ENCODE peak calls at places on chromosomes 2 and 18, in ten cellular contexts. F is A673; G is type B pancreatic cell; H is neural crest cell; K is stomach; Q is CD8-positive, alpha-beta T cell; N is RWPE1; L is brain microvascular endothelial cell; U is GM13976; M is NB4. P is an unnamed sample.

GRCh38 chr2:20339012-20339411 is 11.6 kb downstream of the PUM2 start:
- DNase-seq in U (no peak), L (no peak), G (no peak), M (no peak), H (no peak), K (no peak), F (no peak), N (no peak), Q (no peak), P (no peak)

GRCh38 chr18:50356036-50356945 is 18.6 kb upstream of the SKA1 start:
- DNase-seq in U (peak; percentile 36), F (no peak), Q (no peak), L (peak; percentile 1), M (peak; percentile 77), H (no peak), K (no peak), N (no peak), G (no peak), P (peak; percentile 75)

GRCh38 chr18:50902797-50903196 is 23.9 kb downstream of the ME2 start:
- DNase-seq in U (no peak), H (no peak), F (no peak), G (no peak), M (no peak), N (no peak), K (no peak), L (no peak), Q (no peak), P (no peak)

GRCh38 chr2:239929504-239929903 is 95.6 kb downstream of the NDUFA10 start:
- DNase-seq in M (no peak), F (no peak), K (peak; percentile 15), L (no peak), H (no peak), N (no peak), Q (no peak), G (peak; percentile 62), U (no peak), P (no peak)

GRCh38 chr2:28231110-28231621 is 161.5 kb upstream of the FOSL2 start:
- DNase-seq in F (peak; percentile 10), M (peak; percentile 10), N (no peak), G (no peak), Q (no peak), U (no peak), K (peak; percentile 65), H (no peak), L (no peak), P (peak; percentile 55)

GRCh38 chr18:31273812-31274527 is 44.0 kb upstream of the DSG1 start:
- DNase-seq in H (no peak), U (no peak), F (no peak), N (no peak), G (no peak), M (no peak), K (no peak), L (no peak), Q (no peak), P (no peak)

GRCh38 chr2:126614529-126615279 is 41.3 kb upstream of the GYPC start:
- DNase-seq in M (no peak), U (no peak), Q (no peak), H (no peak), F (no peak), K (no peak), N (no peak), L (peak; percentile 6), G (no peak), P (no peak)

GRCh38 chr2:178946494-178946893 is 103.4 kb downstream of the CCDC141 start:
- DNase-seq in H (no peak), Q (no peak), L (no peak), N (no peak), G (no peak), K (no peak), F (no peak), M (no peak), U (no peak), P (no peak)

GRCh38 chr2:235804676-235805075 is 310.8 kb downstream of the AGAP1 start:
- DNase-seq in L (no peak), M (no peak), K (no peak), G (no peak), N (no peak), U (no peak), Q (no peak), F (no peak), H (no peak), P (no peak)

GRCh38 chr2:235807347-235807746 is 313.5 kb downstream of the AGAP1 start:
- DNase-seq in G (no peak), L (no peak), N (no peak), U (no peak), M (no peak), H (peak; percentile 6), F (no peak), Q (no peak), K (no peak), P (no peak)

GRCh38 chr2:235802542-235802941 is 308.7 kb downstream of the AGAP1 start:
- DNase-seq in L (no peak), G (no peak), Q (no peak), K (no peak), H (no peak), F (no peak), U (no peak), N (no peak), M (no peak), P (no peak)

GRCh38 chr2:235799281-235799680 is 305.4 kb downstream of the AGAP1 start:
- DNase-seq in G (no peak), Q (no peak), M (no peak), F (no peak), N (no peak), K (no peak), U (no peak), H (no peak), L (no peak), P (no peak)

GRCh38 chr2:235803028-235803427 is 309.2 kb downstream of the AGAP1 start:
- DNase-seq in H (no peak), N (no peak), F (no peak), U (no peak), M (peak; percentile 25), K (no peak), L (peak; percentile 7), G (no peak), Q (no peak), P (peak; percentile 8)
- TF ChIP-seq CTCF in H (peak; percentile 35), N (no peak), F (peak; percentile 26), U (no peak), M (no peak), K (no peak), L (peak; percentile 23), G (peak; percentile 47), Q (no peak), P (no peak)

GRCh38 chr2:26727641-26728561 is 35.4 kb downstream of the KCNK3 start:
- DNase-seq in K (no peak), U (no peak), L (no peak), N (no peak), M (no peak), G (no peak), Q (peak; percentile 6), H (no peak), F (no peak), P (no peak)
- TF ChIP-seq CTCF in K (no peak), U (no peak), L (peak; percentile 14), N (no peak), M (no peak), G (no peak), Q (no peak), H (no peak), F (no peak), P (peak; percentile 18)

GRCh38 chr2:141015339-141016047 is 1115.3 kb downstream of the LRP1B start:
- DNase-seq in N (no peak), U (no peak), G (no peak), Q (no peak), K (no peak), F (peak; percentile 26), L (no peak), H (no peak), M (no peak), P (no peak)
- TF ChIP-seq CTCF in N (no peak), U (no peak), G (no peak), Q (no peak), K (no peak), F (no peak), L (no peak), H (no peak), M (no peak), P (no peak)

GRCh38 chr2:200125463-200125862 is 170.1 kb downstream of the MAIP1 start:
- DNase-seq in K (no peak), U (no peak), N (no peak), L (no peak), G (no peak), F (no peak), Q (no peak), M (no peak), H (no peak), P (no peak)

GRCh38 chr2:200131307-200131706 is 175.2 kb upstream of the SPATS2L start:
- DNase-seq in Q (no peak), F (no peak), L (no peak), G (no peak), K (no peak), H (no peak), M (no peak), N (no peak), U (no peak), P (peak; percentile 34)

GRCh38 chr2:200130762-200131166 is 175.4 kb downstream of the MAIP1 start:
- DNase-seq in U (no peak), L (peak; percentile 77), G (no peak), Q (no peak), M (no peak), F (no peak), H (no peak), K (no peak), N (no peak), P (peak; percentile 37)

GRCh38 chr2:200129756-200130462 is 174.5 kb downstream of the MAIP1 start:
- DNase-seq in H (no peak), K (no peak), N (peak; percentile 83), G (no peak), F (no peak), Q (no peak), L (no peak), U (no peak), M (no peak), P (peak; percentile 91)

DNA sequence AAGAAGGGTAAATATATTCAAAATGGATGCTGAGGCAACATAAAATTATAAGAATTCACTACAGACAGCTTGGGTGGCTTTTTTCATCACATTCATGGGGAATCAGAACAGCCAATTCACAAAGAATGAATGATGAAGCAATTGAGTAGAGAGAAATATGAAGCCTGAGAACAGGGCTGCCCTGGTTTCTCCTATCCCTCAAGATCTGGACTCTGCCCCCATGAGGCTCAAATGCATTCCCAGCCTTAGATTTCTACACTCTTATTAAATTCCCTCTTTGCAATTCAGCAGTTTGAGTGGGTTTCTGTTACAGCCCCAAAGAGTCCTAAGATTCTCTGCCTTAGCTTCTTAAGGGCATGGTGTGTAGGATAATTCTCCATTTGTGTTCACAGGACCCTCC is 172.5 kb downstream of the MAIP1 start:
- DNase-seq in K (no peak), L (peak; percentile 67), N (no peak), M (no peak), G (no peak), H (no peak), F (no peak), Q (no peak), U (no peak), P (no peak)
- TF ChIP-seq CTCF in K (no peak), L (peak; percentile 48), N (no peak), M (no peak), G (no peak), H (no peak), F (no peak), Q (no peak), U (no peak), P (no peak)

GRCh38 chr2:31033032-31033431 is 105.2 kb downstream of the GALNT14 start:
- DNase-seq in K (no peak), U (no peak), Q (no peak), G (no peak), F (no peak), H (no peak), L (no peak), N (no peak), M (no peak), P (no peak)
- TF ChIP-seq CTCF in K (no peak), U (no peak), Q (no peak), G (no peak), F (peak; percentile 26), H (no peak), L (peak; percentile 17), N (no peak), M (peak; percentile 6), P (no peak)

P was measured in bronchial epithelial cell.